ENCODE peak calls at places on chromosome 15, in nine cellular contexts. V is EL; H is activated CD4-positive, CD25-positive, alpha-beta regulatory T cell; U is M059J; Z is iPS DF 19.7; D is memory B cell; B is SJSA1; M is IMR-90; G is GM12891. P is an unnamed sample.

GRCh38 chr15:53102483-53102882 is 312.3 kb upstream of the ONECUT1 start:
- DNase-seq in Z (no peak), V (no peak), G (no peak), D (no peak), U (no peak), B (no peak), H (no peak), M (no peak), P (no peak)

GRCh38 chr15:82314769-82315518 is 34.3 kb downstream of the GOLGA6L10 start:
- DNase-seq in B (no peak), V (no peak), D (no peak), G (no peak), H (no peak), Z (no peak), U (no peak), M (no peak), P (no peak)

GRCh38 chr15:56032366-56032765 is 39.0 kb upstream of the NEDD4 start:
- DNase-seq in H (no peak), G (no peak), M (no peak), U (no peak), D (no peak), Z (no peak), V (no peak), B (no peak), P (no peak)

GRCh38 chr15:64249406-64249805 is 86.6 kb upstream of the PPIB start:
- DNase-seq in U (peak), D (no peak), M (no peak), B (no peak), Z (no peak), H (no peak), G (no peak), V (no peak), P (no peak)

GRCh38 chr15:29571728-29572454 is 250.4 kb downstream of the TJP1 start:
- DNase-seq in B (no peak), V (no peak), Z (no peak), D (no peak), U (peak), G (no peak), M (no peak), H (no peak), P (no peak)

GRCh38 chr15:72306211-72306785 is 13.7 kb downstream of the CELF6 start:
- DNase-seq in Z (peak), G (no peak), U (peak), M (peak), V (peak), D (no peak), B (no peak), H (no peak), P (peak)

GRCh38 chr15:71469393-71469792 is 341.0 kb upstream of the NR2E3 start:
- DNase-seq in V (peak), G (no peak), D (no peak), M (peak), Z (no peak), B (no peak), U (no peak), H (no peak), P (no peak)

GRCh38 chr15:29268706-29269484 is 727 bp downstream of the NSMCE3 start:
- DNase-seq in U (peak), D (no peak), Z (no peak), V (peak), H (peak), G (no peak), M (peak), B (no peak), P (peak)

GRCh38 chr15:42035362-42035761 is 14.5 kb upstream of the PLA2G4E start:
- DNase-seq in H (no peak), B (peak), Z (no peak), M (peak), D (no peak), U (peak), G (peak), V (peak), P (peak)

GRCh38 chr15:41258706-41259471 is 27.8 kb downstream of the CHP1 start:
- DNase-seq in M (peak), G (peak), B (no peak), U (no peak), V (no peak), Z (no peak), H (no peak), D (no peak), P (peak)

GRCh38 chr15:98905981-98906711 is 101.4 kb downstream of the PGPEP1L start:
- DNase-seq in Z (no peak), U (peak), D (no peak), G (no peak), B (no peak), V (peak), M (no peak), H (no peak), P (no peak)

GRCh38 chr15:62676891-62677290 is 365.7 kb upstream of the TPM1 start:
- DNase-seq in G (no peak), B (no peak), V (no peak), H (no peak), M (no peak), D (no peak), U (no peak), Z (no peak), P (no peak)

GRCh38 chr15:67508367-67508766 is 12.6 kb upstream of the C15orf61 start:
- DNase-seq in Z (no peak), B (no peak), G (no peak), D (no peak), U (no peak), M (peak), H (no peak), V (peak), P (no peak)